ENCODE peak calls at places on chromosomes 16 and 17, in nine cellular contexts. R, L, V, A, C, B, D, P and T are unnamed samples. For H3K4me1, the result is how much of the 10 kb centered on the place peaks cover.

GRCh38 chr16:30774367-30775130 is 12.4 kb downstream of the RNF40 start:
- DNase-seq in R (no peak), L (no peak), V (no peak), A (no peak), C (no peak), B (no peak), D (no peak), P (peak), T (no peak)

GRCh38 chr16:2752850-2753522 is 548 bp downstream of the SRRM2 start:
- DNase-seq in R (peak), L (peak), V (peak), A (peak), C (peak), B (peak), D (peak), P (peak), T (no peak)

GRCh38 chr17:61766520-61766919 is 96.8 kb downstream of the BRIP1 start:
- DNase-seq in R (no peak), L (no peak), V (no peak), A (no peak), C (no peak), B (no peak), D (no peak), P (peak), T (no peak)

GRCh38 chr16:57838161-57838560 is 35.9 kb upstream of the KIFC3 start:
- DNase-seq in R (no peak), L (no peak), V (no peak), A (no peak), C (no peak), B (no peak), D (no peak), P (no peak), T (no peak)

GRCh38 chr16:8678068-8678927 is 3.9 kb downstream of the ABAT start:
- DNase-seq in R (no peak), L (no peak), V (no peak), A (no peak), C (no peak), B (no peak), D (no peak), P (peak), T (no peak)

GRCh38 chr16:30992931-30993816 is 8.2 kb downstream of the HSD3B7 start:
- DNase-seq in R (no peak), L (no peak), V (no peak), A (no peak), C (no peak), B (no peak), D (no peak), P (no peak), T (no peak)

GRCh38 chr17:57357830-57358426 is 101.6 kb downstream of the MSI2 start:
- DNase-seq in R (no peak), L (no peak), V (no peak), A (no peak), C (no peak), B (peak), D (peak), P (no peak), T (no peak)

GRCh38 chr17:7587831-7588230 is 2.1 kb downstream of the SOX15 start:
- DNase-seq in R (no peak), L (no peak), V (no peak), A (no peak), C (no peak), B (no peak), D (no peak), P (no peak), T (no peak)

GRCh38 chr17:75684924-75685323 is 17.8 kb downstream of the SAP30BP start:
- DNase-seq in R (no peak), L (no peak), V (no peak), A (no peak), C (peak), B (peak), D (no peak), P (peak), T (no peak)

GRCh38 chr16:62213763-62214162 is 177.5 kb upstream of the CDH8 start:
- DNase-seq in R (no peak), L (no peak), V (no peak), A (no peak), C (no peak), B (no peak), D (peak), P (no peak), T (peak)

GRCh38 chr16:12643034-12643455 is 160.6 kb downstream of the CPPED1 start:
- DNase-seq in R (no peak), L (no peak), V (no peak), A (no peak), C (no peak), B (no peak), D (no peak), P (no peak), T (no peak)

GRCh38 chr16:4270595-4270994 is 2.2 kb downstream of the TFAP4 start:
- DNase-seq in R (no peak), L (no peak), V (no peak), A (no peak), C (no peak), B (no peak), D (no peak), P (no peak), T (no peak)

GRCh38 chr16:66052745-66053144 is 313.7 kb upstream of the CDH5 start:
- DNase-seq in R (no peak), L (no peak), V (no peak), A (no peak), C (no peak), B (no peak), D (no peak), P (no peak), T (no peak)

GRCh38 chr16:55470533-55471371 is 8.2 kb upstream of the MMP2 start:
- DNase-seq in R (peak), L (peak), V (no peak), A (peak), C (no peak), B (no peak), D (no peak), P (peak), T (no peak)

GRCh38 chr17:2337152-2337810 is at the start of gene SGSM2:
- DNase-seq in R (peak), L (no peak), V (peak), A (no peak), C (peak), B (peak), D (peak), P (peak), T (no peak)

GRCh38 chr16:74922150-74923138 is 62.5 kb downstream of the WDR59 start:
- DNase-seq in R (no peak), L (no peak), V (no peak), A (no peak), C (no peak), B (no peak), D (no peak), P (no peak), T (no peak)

GRCh38 chr16:55678061-55678935 is 22.5 kb downstream of the SLC6A2 start:
- DNase-seq in R (no peak), L (no peak), V (peak), A (no peak), C (no peak), B (no peak), D (no peak), P (peak), T (no peak)

GRCh38 chr17:48070195-48070594 is 22.0 kb downstream of the NFE2L1 start:
- DNase-seq in R (no peak), L (no peak), V (no peak), A (no peak), C (no peak), B (no peak), D (no peak), P (no peak), T (no peak)

GRCh38 chr17:42531455-42532354 is 4.3 kb upstream of the NAGLU start:
- DNase-seq in R (peak), L (no peak), V (peak), A (no peak), C (peak), B (peak), D (peak), P (peak), T (no peak)

GRCh38 chr16:1543085-1543896 is 9.8 kb downstream of the TMEM204 start:
- DNase-seq in R (peak), L (no peak), V (peak), A (no peak), C (peak), B (peak), D (peak), P (peak), T (no peak)

GRCh38 chr17:41917192-41917591 is 1.6 kb downstream of the ACLY start:
- DNase-seq in R (no peak), L (peak), V (no peak), A (no peak), C (no peak), B (no peak), D (no peak), P (peak), T (no peak)

GRCh38 chr16:454397-454940 is 29.0 kb downstream of the RAB11FIP3 start:
- DNase-seq in R (no peak), L (no peak), V (no peak), A (no peak), C (no peak), B (no peak), D (no peak), P (no peak), T (no peak)

GRCh38 chr17:72984925-72985322 is 107.6 kb downstream of the SLC39A11 start:
- DNase-seq in R (no peak), L (no peak), V (no peak), A (no peak), C (peak), B (no peak), D (no peak), P (no peak), T (no peak)

GRCh38 chr17:80114758-80115157 is 13.4 kb downstream of the GAA start:
- DNase-seq in R (no peak), L (no peak), V (no peak), A (no peak), C (no peak), B (no peak), D (no peak), P (no peak), T (no peak)

DNA sequence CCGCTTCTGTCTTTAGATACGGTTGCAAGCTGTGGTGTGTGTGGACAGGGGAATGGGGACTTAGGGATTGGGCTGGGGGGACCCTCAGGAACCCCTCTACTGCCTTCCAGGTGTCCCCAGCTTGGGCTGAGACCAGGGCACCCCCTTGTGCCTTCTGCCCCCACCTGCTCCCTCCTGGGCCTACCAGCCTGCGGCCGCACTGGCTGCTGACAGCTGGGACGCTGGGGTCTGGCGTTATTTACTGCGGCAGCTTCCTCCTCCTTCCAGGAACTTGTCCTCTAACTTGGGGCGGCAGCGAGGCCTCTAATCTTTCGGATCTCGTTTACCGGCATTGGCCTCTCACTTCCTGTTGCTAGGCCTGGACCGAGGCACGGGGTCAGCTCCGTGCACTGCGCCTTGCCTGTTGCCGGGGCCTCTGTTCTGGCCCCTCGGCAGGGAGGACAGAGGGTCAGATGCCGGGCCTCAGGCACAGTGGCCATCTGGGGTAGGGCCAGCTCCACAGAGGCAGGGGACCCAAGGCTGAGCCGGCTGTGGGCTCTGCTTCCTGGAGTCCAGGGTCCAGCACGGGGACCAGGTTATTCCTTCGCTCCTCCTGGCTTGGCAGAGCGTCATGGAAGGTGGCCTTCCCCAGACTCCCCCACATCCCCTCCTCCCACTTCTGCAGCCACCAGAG is 31.8 kb downstream of the TMEM235 start:
- DNase-seq in R (no peak), L (no peak), V (peak), A (no peak), C (peak), B (peak), D (no peak), P (no peak), T (no peak)
- H3K27ac ChIP-seq in R (peak), L (no peak), V (peak), A (no peak), C (peak), B (peak), D (no peak), P (no peak), T (no peak)

GRCh38 chr17:81956607-81957589 is 4.1 kb downstream of the NOTUM start:
- DNase-seq in R (no peak), L (no peak), V (no peak), A (no peak), C (no peak), B (no peak), D (no peak), P (no peak), T (no peak)
- H3K4me1 ChIP-seq in R (under half), L (under half), V (under half), A (under half), C (under half), B (under half), D (under half), P (under half), T (under half)

GRCh38 chr17:40443988-40444899 is 994 bp downstream of the IGFBP4 start:
- DNase-seq in R (no peak), L (no peak), V (no peak), A (no peak), C (no peak), B (peak), D (no peak), P (peak), T (no peak)
- H3K27ac ChIP-seq in R (peak), L (peak), V (peak), A (peak), C (peak), B (peak), D (no peak), P (peak), T (no peak)

GRCh38 chr17:19244796-19245195 is 7.6 kb downstream of the EPN2 start:
- DNase-seq in R (no peak), L (no peak), V (no peak), A (no peak), C (no peak), B (no peak), D (peak), P (no peak), T (no peak)
- H3K4me1 ChIP-seq in R (under half), L (under half), V (half or more), A (under half), C (half or more), B (under half), D (under half), P (under half), T (under half)

DNA sequence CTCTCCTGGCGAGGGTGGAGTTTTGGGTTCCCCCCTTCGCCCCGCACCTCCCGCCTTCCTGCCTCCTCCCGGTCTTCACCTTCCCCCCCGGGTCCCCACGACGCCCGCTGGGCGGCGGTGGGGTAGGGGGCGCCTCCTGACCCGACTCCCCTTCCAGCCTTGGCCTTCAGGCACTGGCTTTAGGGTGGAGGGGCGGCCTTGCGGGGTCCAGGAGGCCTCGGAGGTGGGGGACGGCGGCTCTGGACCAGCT is 2.4 kb downstream of the SLC16A3 start:
- DNase-seq in R (no peak), L (no peak), V (no peak), A (no peak), C (no peak), B (no peak), D (no peak), P (no peak), T (no peak)
- H3K27ac ChIP-seq in R (peak), L (peak), V (peak), A (peak), C (peak), B (peak), D (no peak), P (peak), T (no peak)

GRCh38 chr16:70749006-70749678 is 51.8 kb downstream of the VAC14 start:
- DNase-seq in R (no peak), L (no peak), V (no peak), A (no peak), C (no peak), B (peak), D (no peak), P (no peak), T (no peak)
- H3K4me1 ChIP-seq in R (half or more), L (under half), V (half or more), A (under half), C (half or more), B (half or more), D (under half), P (under half), T (under half)

DNA sequence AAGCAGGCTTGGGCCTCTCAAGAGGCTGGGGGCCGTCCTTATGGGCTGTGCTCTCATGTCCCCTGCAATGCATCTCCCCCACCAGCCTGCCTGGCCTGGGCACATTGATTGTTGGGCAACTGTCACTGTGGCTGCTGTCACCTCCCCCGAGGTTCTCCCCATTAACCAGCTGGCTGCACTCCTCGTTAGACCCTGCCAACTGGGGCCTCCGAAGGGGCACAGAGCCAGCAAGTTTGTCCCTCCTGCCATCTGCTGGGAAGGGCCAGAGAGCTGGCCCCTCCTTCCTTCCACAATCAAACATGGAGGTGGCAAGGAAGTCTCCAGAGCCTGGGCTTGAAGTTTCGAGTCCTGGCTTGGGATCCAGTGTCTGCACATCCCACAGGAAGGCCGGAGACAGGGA is 28.0 kb upstream of the ZC3H18 start:
- DNase-seq in R (no peak), L (no peak), V (no peak), A (no peak), C (no peak), B (no peak), D (no peak), P (no peak), T (no peak)
- H3K27ac ChIP-seq in R (no peak), L (no peak), V (no peak), A (no peak), C (no peak), B (no peak), D (no peak), P (no peak), T (no peak)

GRCh38 chr16:28986492-28986891 is 1.6 kb downstream of the LAT start:
- DNase-seq in R (no peak), L (no peak), V (no peak), A (no peak), C (no peak), B (no peak), D (no peak), P (no peak), T (no peak)

GRCh38 chr16:28990375-28991040 is 5.7 kb downstream of the LAT start:
- DNase-seq in R (no peak), L (no peak), V (no peak), A (no peak), C (no peak), B (no peak), D (no peak), P (peak), T (no peak)

GRCh38 chr16:28987170-28987853 is 2.5 kb downstream of the LAT start:
- DNase-seq in R (no peak), L (no peak), V (no peak), A (no peak), C (no peak), B (no peak), D (no peak), P (no peak), T (no peak)

GRCh38 chr16:28991687-28992086 is 6.8 kb downstream of the LAT start:
- DNase-seq in R (no peak), L (no peak), V (no peak), A (no peak), C (no peak), B (no peak), D (no peak), P (no peak), T (no peak)

GRCh38 chr16:28989363-28989762 is 4.5 kb downstream of the LAT start:
- DNase-seq in R (no peak), L (no peak), V (no peak), A (no peak), C (no peak), B (no peak), D (no peak), P (no peak), T (no peak)
- H3K4me1 ChIP-seq in R (under half), L (under half), V (under half), A (under half), C (under half), B (under half), D (under half), P (under half), T (under half)

GRCh38 chr16:89949121-89949742 is 677 bp downstream of the DEF8 start:
- DNase-seq in R (no peak), L (no peak), V (no peak), A (no peak), C (no peak), B (no peak), D (no peak), P (peak), T (no peak)
- H3K27ac ChIP-seq in R (no peak), L (no peak), V (peak), A (no peak), C (peak), B (peak), D (peak), P (no peak), T (no peak)

DNA sequence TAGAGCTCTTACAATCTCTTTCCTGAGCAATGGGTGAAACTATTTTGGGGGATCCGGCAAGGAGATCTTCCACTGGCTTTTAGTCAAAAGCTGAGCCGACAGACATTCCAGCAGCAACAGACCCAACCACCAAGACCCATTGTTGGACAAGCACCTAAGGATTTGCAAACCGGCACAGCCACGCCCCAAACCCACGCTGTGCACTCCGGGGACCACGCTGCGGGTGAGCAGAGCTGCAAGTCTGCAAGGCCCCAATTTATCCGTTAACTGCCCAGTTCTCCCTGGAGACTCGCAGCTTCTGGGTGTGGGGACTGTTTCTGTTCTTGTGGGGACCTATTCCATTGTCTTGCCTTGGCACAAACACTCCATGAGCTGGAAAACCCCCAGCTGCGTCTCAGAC is 45.9 kb downstream of the C16orf95 start:
- DNase-seq in R (no peak), L (no peak), V (no peak), A (no peak), C (no peak), B (no peak), D (no peak), P (no peak), T (no peak)
- H3K4me1 ChIP-seq in R (under half), L (under half), V (under half), A (under half), C (under half), B (under half), D (under half), P (under half), T (under half)